ENCODE peak calls at places on chromosomes 7 and 10, in four cellular contexts. L is K562, G is GM12878, B is HepG2. C is an unnamed sample.
A peak's percentile ranks its signal among the peaks of the same experiment; 100 is the strongest.

GRCh38 chr10:106795619-106796018 is 368.9 kb downstream of the SORCS1 start:
- DNase-seq in L (peak; percentile 24), G (peak; percentile 48), B (peak; percentile 1), C (peak; percentile 74)

GRCh38 chr7:41977165-41977651 is 259.8 kb downstream of the GLI3 start:
- DNase-seq in L (peak; percentile 14), G (no peak), B (peak; percentile 21), C (peak; percentile 80)

GRCh38 chr7:81725496-81726117 is 44.2 kb downstream of the HGF start:
- DNase-seq in L (no peak), G (no peak), B (no peak), C (no peak)

GRCh38 chr10:127757033-127757432 is 20.0 kb downstream of the FOXI2 start:
- DNase-seq in L (no peak), G (no peak), B (no peak), C (peak; percentile 23)

GRCh38 chr10:28677889-28678686 is 767 bp downstream of the BAMBI start:
- DNase-seq in L (peak; percentile 29), G (no peak), B (no peak), C (peak; percentile 47)

GRCh38 chr7:113379746-113380145 is 261.4 kb upstream of the SMIM30 start:
- DNase-seq in L (no peak), G (no peak), B (no peak), C (no peak)

GRCh38 chr7:135232087-135232486 is 1.6 kb upstream of the STRA8 start:
- DNase-seq in L (no peak), G (no peak), B (no peak), C (no peak)

GRCh38 chr7:94654764-94655561 is 970 bp downstream of the SGCE start:
- DNase-seq in L (no peak), G (no peak), B (no peak), C (peak; percentile 48)

GRCh38 chr10:75474106-75474505 is 42.7 kb downstream of the LRMDA start:
- DNase-seq in L (no peak), G (no peak), B (no peak), C (no peak)

GRCh38 chr10:95333997-95334792 is 43.4 kb upstream of the PDLIM1 start:
- DNase-seq in L (peak; percentile 44), G (no peak), B (no peak), C (no peak)

GRCh38 chr7:156907656-156908055 is 14.7 kb upstream of the LMBR1 start:
- DNase-seq in L (no peak), G (no peak), B (no peak), C (no peak)

GRCh38 chr10:62492870-62493180 is 118.7 kb downstream of the ZNF365 start:
- DNase-seq in L (no peak), G (no peak), B (no peak), C (no peak)

GRCh38 chr10:24889636-24890035 is 62.8 kb downstream of the PRTFDC1 start:
- DNase-seq in L (no peak), G (no peak), B (no peak), C (no peak)

GRCh38 chr10:78212786-78213175 is 179.1 kb downstream of the RPS24 start:
- DNase-seq in L (no peak), G (no peak), B (no peak), C (no peak)

GRCh38 chr10:30579554-30579953 is 50.0 kb downstream of the LYZL2 start:
- DNase-seq in L (no peak), G (no peak), B (no peak), C (no peak)

GRCh38 chr10:130567436-130567835 is 431.2 kb downstream of the GLRX3 start:
- DNase-seq in L (no peak), G (no peak), B (no peak), C (no peak)

GRCh38 chr10:71973777-71974488 is 9.7 kb downstream of the CHST3 start:
- DNase-seq in L (no peak), G (no peak), B (no peak), C (no peak)

GRCh38 chr10:112526906-112527305 is 79.9 kb downstream of the VTI1A start:
- DNase-seq in L (no peak), G (no peak), B (no peak), C (peak; percentile 73)

GRCh38 chr10:6409982-6410694 is 169.9 kb downstream of the PRKCQ start:
- DNase-seq in L (no peak), G (no peak), B (no peak), C (peak; percentile 41)
- H2AFZ ChIP-seq in L (no peak overlapping the region), G (no peak overlapping the region), B (no peak overlapping the region), C (no peak overlapping the region)

DNA sequence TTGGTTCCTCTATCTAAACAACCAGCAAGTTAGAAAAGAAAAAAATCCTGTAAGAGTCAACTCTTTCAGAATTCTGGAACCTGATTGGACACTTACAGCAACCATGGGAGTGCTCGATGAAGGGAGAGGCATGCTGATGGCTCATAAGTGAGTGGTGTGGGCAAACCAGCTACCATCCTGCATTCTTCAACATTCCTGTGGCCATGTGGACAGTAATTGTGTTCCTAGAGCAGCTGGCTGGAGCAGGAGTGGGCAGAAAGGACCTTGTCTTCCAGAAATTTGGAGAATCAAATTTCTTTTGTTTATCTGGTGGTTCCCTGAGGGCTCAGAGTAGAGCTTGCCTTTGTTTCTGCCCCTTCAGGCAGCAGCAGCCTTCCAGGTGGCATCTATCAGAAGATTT is 22.5 kb upstream of the MYL7 start:
- DNase-seq in L (no peak), G (no peak), B (no peak), C (no peak)
- TF ChIP-seq JUNB in L (no peak), G (no peak), B (no peak), C (no peak)

GRCh38 chr7:2496375-2496774 is 20.2 kb upstream of the GRIFIN start:
- DNase-seq in L (no peak), G (no peak), B (no peak), C (no peak)
- H3K4me3 ChIP-seq in L (no peak overlapping the region), G (no peak overlapping the region), B (no peak overlapping the region), C (no peak overlapping the region)

DNA sequence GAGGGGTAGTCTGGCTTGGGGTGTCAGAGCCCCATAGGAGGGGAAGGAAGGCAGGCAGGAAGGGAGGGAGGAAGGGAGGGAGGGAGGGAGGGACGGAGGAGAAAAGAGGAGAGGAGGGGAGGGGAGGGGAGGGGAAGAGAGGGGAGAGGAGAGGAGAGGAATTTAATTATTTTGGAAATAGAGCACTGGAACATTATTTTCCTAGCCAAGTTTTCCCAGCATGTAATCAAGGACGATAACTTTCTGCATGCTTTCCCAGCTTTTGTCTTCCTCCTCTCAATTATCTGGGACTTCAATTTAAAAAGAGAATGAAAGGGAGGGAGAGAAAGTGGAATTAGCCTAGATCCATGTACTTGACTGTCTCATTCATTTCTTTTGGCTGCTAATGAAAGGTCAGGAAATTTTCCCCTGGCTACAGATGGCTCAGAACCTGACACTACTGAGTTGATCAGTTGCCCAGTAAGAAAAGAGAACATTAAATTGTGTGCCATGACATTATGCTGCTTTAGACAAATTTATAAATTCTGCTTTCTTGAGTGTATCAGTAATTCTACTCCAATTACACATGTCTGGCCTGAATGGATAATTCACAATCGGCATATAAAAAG is 148.8 kb downstream of the LRRC4 start:
- DNase-seq in L (no peak), G (no peak), B (no peak), C (no peak)
- H2AFZ ChIP-seq in L (no peak overlapping the region), G (no peak overlapping the region), B (no peak overlapping the region), C (no peak overlapping the region)

GRCh38 chr7:100655908-100656674 is at the start of gene ACTL6B:
- DNase-seq in L (peak; percentile 100), G (no peak), B (no peak), C (peak; percentile 95)
- TF ChIP-seq JUNB in L (no peak), G (no peak), B (no peak), C (no peak)

DNA sequence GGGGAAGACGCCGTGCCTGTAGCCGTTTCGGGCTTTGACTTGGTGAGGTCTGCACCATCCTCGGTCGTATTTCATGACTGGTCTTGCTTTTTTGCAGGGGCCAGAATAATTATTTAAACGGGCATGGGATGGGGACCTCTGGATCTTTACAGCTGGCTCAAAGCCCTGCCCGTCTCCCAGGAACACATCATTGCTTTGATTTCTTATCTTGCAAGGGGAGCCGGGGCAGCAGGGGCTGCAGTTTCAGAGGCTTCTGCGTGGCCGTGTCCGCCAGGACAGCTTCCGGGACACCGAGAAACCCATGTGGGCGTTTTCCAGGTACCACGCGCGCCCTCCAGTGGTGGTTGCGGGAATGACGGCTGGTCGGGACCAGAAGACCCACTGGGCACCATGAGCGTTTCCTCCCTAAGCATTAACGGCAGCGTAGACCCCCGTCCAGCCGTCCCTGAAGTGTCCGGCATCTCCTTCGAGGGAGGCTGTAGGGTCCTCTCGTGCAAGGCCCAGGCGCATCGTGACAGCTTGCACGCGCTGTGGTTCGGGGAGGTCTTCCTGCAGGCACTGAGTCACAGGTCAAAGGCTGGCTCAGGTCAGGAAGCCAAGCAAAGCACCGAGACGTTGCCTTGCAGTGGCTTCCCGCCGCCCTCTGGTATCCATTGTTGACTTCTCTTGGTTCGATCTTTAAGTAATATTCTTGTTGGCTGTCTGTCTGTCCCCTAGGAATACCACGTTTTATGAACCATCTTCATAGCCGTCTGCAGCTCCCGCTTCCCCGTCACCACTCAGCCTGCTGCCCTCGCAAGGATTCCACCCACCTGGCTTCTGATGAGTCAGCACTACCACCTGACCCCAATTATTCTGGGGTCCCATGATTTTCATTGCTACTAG is 16.2 kb upstream of the ZFAND2A start:
- DNase-seq in L (peak; percentile 79), G (peak; percentile 26), B (peak; percentile 70), C (peak; percentile 85)
- H3K4me3 ChIP-seq in L (peak overlapping the region; percentile 14), G (peak overlapping the region; percentile 19), B (peak overlapping the region; percentile 65), C (peak overlapping the region; percentile 35)

GRCh38 chr7:47572939-47573757 is 8.8 kb downstream of the TNS3 start:
- DNase-seq in L (no peak), G (no peak), B (peak; percentile 45), C (peak; percentile 71)

GRCh38 chr7:47576909-47577255 is 5.0 kb downstream of the TNS3 start:
- DNase-seq in L (no peak), G (no peak), B (no peak), C (no peak)

GRCh38 chr7:47576031-47576908 is 5.6 kb downstream of the TNS3 start:
- DNase-seq in L (no peak), G (no peak), B (peak; percentile 95), C (no peak)

GRCh38 chr7:47573758-47574472 is 8.0 kb downstream of the TNS3 start:
- DNase-seq in L (no peak), G (no peak), B (peak; percentile 82), C (no peak)

DNA sequence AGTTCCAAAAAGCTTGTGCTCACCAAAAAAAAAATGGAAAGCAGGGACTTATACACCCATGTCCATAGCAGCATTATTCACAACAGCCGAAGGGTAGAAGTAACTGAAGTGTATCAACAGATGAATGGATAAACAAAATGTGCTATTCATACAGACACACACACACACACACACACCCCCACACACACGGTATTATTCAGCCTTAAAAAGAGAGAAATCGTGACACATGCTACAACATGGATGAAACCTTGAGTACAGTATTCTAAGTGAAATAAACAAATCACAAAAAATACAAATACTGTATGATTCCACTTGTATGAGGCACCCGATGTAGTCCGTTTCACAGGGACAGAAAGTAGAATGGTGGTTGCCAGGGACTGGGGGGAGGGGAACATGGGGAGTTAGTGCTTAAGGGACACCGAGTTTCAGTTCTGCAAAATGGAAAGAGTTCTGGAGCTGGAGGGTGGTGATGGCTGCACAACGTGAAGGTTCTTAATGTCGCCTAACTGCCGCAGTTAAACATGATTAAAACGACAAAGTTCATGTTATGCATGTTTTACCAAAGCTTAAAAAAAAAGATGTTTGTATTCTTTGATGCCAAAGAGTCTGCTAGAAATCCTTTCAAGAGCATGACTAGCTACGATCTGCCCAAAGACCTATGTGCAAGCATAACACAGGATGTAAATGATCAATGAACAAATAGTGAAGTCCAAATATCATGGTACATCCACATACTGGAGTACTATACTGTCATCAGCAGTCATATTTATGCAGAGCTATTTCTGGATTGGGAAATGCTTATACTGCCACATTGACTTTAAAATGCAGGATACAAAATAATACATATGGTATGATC is 7.2 kb downstream of the TNS3 start:
- DNase-seq in L (no peak), G (peak; percentile 56), B (peak; percentile 74), C (no peak)
- H2AFZ ChIP-seq in L (no peak overlapping the region), G (no peak overlapping the region), B (no peak overlapping the region), C (no peak overlapping the region)

C was measured in GM23338.